ENCODE peak calls at places on chromosomes 5 and 9, in ten cellular contexts. P is neuronal stem cell, N is T-helper 2 cell, U is NCI-H774, V is cardiac muscle cell, S is HL-60, M is dermis microvascular lymphatic vessel endothelial cell, Q is hepatic stellate cell, C is activated T-helper 1 cell treated with Interleukin-2 at 50 U/mL for 16 hours, O is GM12878. H is an unnamed sample.

GRCh38 chr9:34163439-34163838 is 15.4 kb upstream of the UBAP1 start:
- DNase-seq in P (no peak), N (no peak), U (no peak), V (no peak), S (no peak), M (no peak), Q (no peak), C (no peak), O (no peak), H (no peak)

GRCh38 chr9:79663299-79663698 is 91.5 kb downstream of the TLE4 start:
- DNase-seq in P (peak), N (no peak), U (no peak), V (no peak), S (no peak), M (no peak), Q (peak), C (no peak), O (no peak), H (no peak)

GRCh38 chr9:133060417-133060841 is 1.4 kb upstream of the CEL start:
- DNase-seq in P (no peak), N (no peak), U (no peak), V (peak), S (no peak), M (peak), Q (no peak), C (no peak), O (no peak), H (no peak)

GRCh38 chr5:73596705-73597328 is 29.2 kb upstream of the ARHGEF28 start:
- DNase-seq in P (peak), N (no peak), U (peak), V (peak), S (no peak), M (peak), Q (no peak), C (no peak), O (no peak), H (no peak)

GRCh38 chr5:84274585-84275468 is 109.9 kb downstream of the EDIL3 start:
- DNase-seq in P (peak), N (no peak), U (no peak), V (peak), S (no peak), M (peak), Q (peak), C (no peak), O (no peak), H (no peak)

GRCh38 chr9:131997779-131998178 is 81.9 kb downstream of the MED27 start:
- DNase-seq in P (no peak), N (no peak), U (no peak), V (no peak), S (no peak), M (no peak), Q (no peak), C (no peak), O (no peak), H (no peak)

GRCh38 chr5:2695200-2695891 is 56.1 kb downstream of the IRX2 start:
- DNase-seq in P (no peak), N (no peak), U (peak), V (no peak), S (no peak), M (no peak), Q (no peak), C (no peak), O (no peak), H (no peak)

GRCh38 chr9:89077519-89077918 is 86.3 kb downstream of the S1PR3 start:
- DNase-seq in P (no peak), N (no peak), U (no peak), V (no peak), S (no peak), M (no peak), Q (no peak), C (no peak), O (no peak), H (no peak)

GRCh38 chr9:81826541-81826906 is 101.7 kb upstream of the SPATA31D4 start:
- DNase-seq in P (no peak), N (no peak), U (no peak), V (no peak), S (no peak), M (no peak), Q (no peak), C (no peak), O (no peak), H (no peak)

GRCh38 chr5:129245489-129245888 is 150.9 kb downstream of the ISOC1 start:
- DNase-seq in P (no peak), N (no peak), U (no peak), V (no peak), S (no peak), M (no peak), Q (no peak), C (no peak), O (no peak), H (no peak)

GRCh38 chr5:40676643-40677333 is 2.9 kb upstream of the PTGER4 start:
- DNase-seq in P (no peak), N (no peak), U (peak), V (no peak), S (no peak), M (peak), Q (peak), C (no peak), O (no peak), H (no peak)

GRCh38 chr5:81779125-81779934 is 28.4 kb upstream of the SSBP2 start:
- DNase-seq in P (no peak), N (no peak), U (no peak), V (no peak), S (no peak), M (peak), Q (no peak), C (no peak), O (peak), H (peak)

GRCh38 chr9:78130004-78130403 is 98.4 kb upstream of the GNAQ start:
- DNase-seq in P (no peak), N (no peak), U (no peak), V (peak), S (peak), M (no peak), Q (no peak), C (no peak), O (no peak), H (no peak)

GRCh38 chr9:127561491-127562270 is 50.4 kb upstream of the STXBP1 start:
- DNase-seq in P (no peak), N (no peak), U (no peak), V (no peak), S (peak), M (peak), Q (peak), C (no peak), O (no peak), H (no peak)

GRCh38 chr9:35685506-35685905 is 4.2 kb downstream of the TPM2 start:
- DNase-seq in P (no peak), N (no peak), U (no peak), V (no peak), S (no peak), M (no peak), Q (no peak), C (no peak), O (no peak), H (no peak)

GRCh38 chr5:145396888-145397287 is 438.3 kb downstream of the PRELID2 start:
- DNase-seq in P (no peak), N (no peak), U (no peak), V (no peak), S (no peak), M (no peak), Q (peak), C (no peak), O (no peak), H (no peak)

GRCh38 chr9:107215381-107215780 is 67.7 kb upstream of the RAD23B start:
- DNase-seq in P (no peak), N (no peak), U (no peak), V (no peak), S (no peak), M (no peak), Q (peak), C (no peak), O (no peak), H (no peak)